ENCODE peak calls at places on chromosome 16, in six cellular contexts. Y is upper lobe of right lung; A is MM.1S; B is fibroblast of lung; F is CD8-positive, alpha-beta T cell; G is IMR-90. R is an unnamed sample. For H3K36me3 and H3K4me1, the result is how much of the 10 kb centered on the place peaks cover.

GRCh38 chr16:47375423-47375822 is 85.4 kb downstream of the ITFG1 start:
- DNase-seq in G (peak), A (no peak), Y (no peak), F (no peak), B (no peak), R (no peak)

GRCh38 chr16:15553313-15554088 is 89.5 kb downstream of the MARF1 start:
- DNase-seq in A (no peak), Y (no peak), F (no peak), G (peak), B (peak), R (no peak)

GRCh38 chr16:55035037-55035436 is 104.4 kb downstream of the IRX5 start:
- DNase-seq in A (no peak), G (no peak), B (no peak), F (no peak), Y (no peak), R (no peak)

GRCh38 chr16:2364638-2365210 is 24.2 kb upstream of the ABCA3 start:
- DNase-seq in G (no peak), B (peak), F (no peak), A (no peak), Y (no peak), R (no peak)

GRCh38 chr16:56269824-56270684 is 78.8 kb downstream of the GNAO1 start:
- DNase-seq in B (peak), F (no peak), G (peak), Y (peak), A (no peak), R (no peak)

GRCh38 chr16:521381-522210 is 5.9 kb upstream of the CAPN15 start:
- DNase-seq in F (no peak), Y (no peak), A (no peak), B (no peak), G (no peak), R (no peak)

GRCh38 chr16:57760357-57761160 is 25.0 kb downstream of the KATNB1 start:
- DNase-seq in G (no peak), A (no peak), B (no peak), F (no peak), Y (no peak), R (no peak)

GRCh38 chr16:27781195-27781524 is 231.2 kb downstream of the KATNIP start:
- DNase-seq in G (no peak), Y (no peak), B (peak), A (no peak), F (no peak), R (no peak)

GRCh38 chr16:89602273-89602951 is 11.0 kb upstream of the DPEP1 start:
- DNase-seq in F (peak), A (no peak), G (peak), B (peak), Y (no peak), R (peak)

GRCh38 chr16:22366371-22366770 is 8.0 kb downstream of the CDR2 start:
- DNase-seq in Y (no peak), B (no peak), G (no peak), A (no peak), F (no peak), R (no peak)

GRCh38 chr16:78749745-78750268 is 650.4 kb downstream of the WWOX start:
- DNase-seq in Y (no peak), F (no peak), G (no peak), A (no peak), B (no peak), R (no peak)

GRCh38 chr16:87471278-87472141 is 21.3 kb downstream of the ZCCHC14 start:
- DNase-seq in A (no peak), G (no peak), F (no peak), Y (no peak), B (no peak), R (no peak)

GRCh38 chr16:8476824-8477223 is 113.5 kb downstream of the TMEM114 start:
- DNase-seq in B (no peak), A (no peak), G (no peak), Y (no peak), F (no peak), R (no peak)

GRCh38 chr16:89409161-89409711 is 81.1 kb downstream of the ANKRD11 start:
- DNase-seq in Y (no peak), B (peak), A (no peak), G (peak), F (peak), R (peak)

GRCh38 chr16:49022351-49022963 is 259.2 kb downstream of the CBLN1 start:
- DNase-seq in Y (no peak), F (no peak), A (no peak), G (no peak), B (peak), R (no peak)

GRCh38 chr16:48136547-48137360 is 19.0 kb downstream of the ABCC12 start:
- DNase-seq in A (no peak), G (no peak), Y (no peak), F (no peak), B (peak), R (no peak)

GRCh38 chr16:54031107-54031760 is 255.4 kb downstream of the IRX3 start:
- DNase-seq in A (no peak), G (no peak), Y (no peak), F (no peak), B (peak), R (no peak)

GRCh38 chr16:88009566-88010342 is 58.5 kb downstream of the BANP start:
- DNase-seq in B (no peak), F (no peak), Y (no peak), A (no peak), G (peak), R (no peak)

GRCh38 chr16:47258874-47259461 is 115.2 kb upstream of the NETO2 start:
- DNase-seq in G (peak), Y (no peak), B (peak), F (no peak), A (peak), R (no peak)

GRCh38 chr16:29012913-29013641 is 28.2 kb downstream of the LAT start:
- DNase-seq in Y (no peak), G (peak), A (no peak), F (no peak), B (no peak), R (no peak)

GRCh38 chr16:31477220-31478216 is 5.4 kb upstream of the SLC5A2 start:
- DNase-seq in B (no peak), Y (peak), G (no peak), F (no peak), A (peak), R (no peak)

GRCh38 chr16:16144416-16144815 is 78.9 kb downstream of the ABCC6 start:
- DNase-seq in G (no peak), B (peak), A (no peak), F (no peak), Y (no peak), R (no peak)

GRCh38 chr16:46658925-46659324 is 30.1 kb downstream of the VPS35 start:
- DNase-seq in G (no peak), B (no peak), A (peak), F (no peak), Y (no peak), R (no peak)

GRCh38 chr16:81220369-81220768 is 18.1 kb upstream of the BCO1 start:
- DNase-seq in G (no peak), B (no peak), Y (no peak), F (no peak), A (no peak), R (no peak)

GRCh38 chr16:51851111-51851510 is 695.8 kb downstream of the TOX3 start:
- DNase-seq in A (no peak), B (no peak), G (no peak), F (no peak), Y (no peak), R (no peak)

GRCh38 chr16:48446534-48446920 is 61.3 kb upstream of the SIAH1 start:
- DNase-seq in F (no peak), Y (no peak), B (no peak), G (no peak), A (no peak), R (no peak)

GRCh38 chr16:15954814-15955151 is 5.4 kb downstream of the ABCC1 start:
- DNase-seq in F (no peak), B (peak), Y (no peak), A (no peak), G (peak), R (no peak)

DNA sequence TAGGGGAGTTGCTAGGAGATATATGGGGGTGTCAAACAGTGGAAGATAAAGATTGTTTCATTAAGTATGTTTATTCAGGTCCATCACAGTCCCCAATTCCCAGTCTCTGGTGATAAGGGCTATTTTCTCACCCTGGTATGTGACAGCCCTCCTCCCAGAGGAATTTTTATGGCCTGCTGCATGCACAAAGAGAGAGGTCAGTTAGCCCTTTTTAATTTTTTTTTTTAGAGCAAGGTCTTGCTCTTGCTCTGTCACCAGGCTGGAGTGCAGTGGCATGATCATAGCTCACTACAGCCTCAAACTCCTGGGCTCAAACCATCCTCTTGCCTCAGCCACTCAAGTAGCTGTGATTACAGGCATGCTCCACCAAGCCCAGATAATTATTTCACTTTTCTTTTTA is 53.6 kb upstream of the ATF7IP2 start:
- DNase-seq in A (no peak), F (no peak), B (peak), G (no peak), Y (no peak), R (no peak)
- H3K27ac ChIP-seq in A (no peak), F (no peak), B (no peak), G (no peak), Y (no peak), R (no peak)

DNA sequence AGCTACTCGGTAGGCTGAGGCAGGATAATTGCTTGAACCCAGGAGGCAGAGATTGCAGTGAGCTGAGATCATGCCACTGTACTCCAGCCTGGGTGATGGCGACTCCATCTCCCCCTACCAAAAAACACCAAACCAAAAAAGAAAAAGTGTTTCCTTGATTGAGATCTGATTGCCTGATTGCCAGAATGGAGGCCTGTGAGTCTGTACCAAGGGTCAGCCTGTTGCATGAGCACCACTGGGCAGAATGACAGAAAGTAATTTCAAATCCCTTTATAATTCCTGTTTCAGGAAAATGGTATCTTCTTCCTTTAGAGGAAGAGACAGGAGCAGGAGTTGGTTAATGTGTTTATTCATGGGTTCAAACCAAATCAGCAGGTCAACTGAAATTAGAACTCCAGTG is 8.5 kb downstream of the UBN1 start:
- DNase-seq in B (no peak), A (no peak), Y (no peak), G (no peak), F (no peak), R (no peak)
- H3K36me3 ChIP-seq in B (under half), A (under half), Y (half or more), G (under half), F (under half), R (half or more)

GRCh38 chr16:85906349-85906748 is 7.4 kb downstream of the IRF8 start:
- DNase-seq in Y (no peak), A (no peak), F (no peak), B (no peak), G (no peak), R (no peak)
- H3K4me1 ChIP-seq in Y (under half), A (under half), F (under half), B (under half), G (under half), R (under half)

GRCh38 chr16:24688359-24688758 is 41.1 kb upstream of the TNRC6A start:
- DNase-seq in B (no peak), G (no peak), A (no peak), Y (no peak), F (no peak), R (no peak)

GRCh38 chr16:24685539-24686432 is 43.7 kb upstream of the TNRC6A start:
- DNase-seq in A (no peak), G (peak), B (peak), Y (no peak), F (no peak), R (no peak)

GRCh38 chr16:24683847-24684493 is 45.5 kb upstream of the TNRC6A start:
- DNase-seq in F (no peak), Y (no peak), B (no peak), G (no peak), A (no peak), R (no peak)

GRCh38 chr16:24689128-24689527 is 40.3 kb upstream of the TNRC6A start:
- DNase-seq in F (no peak), B (peak), G (peak), A (no peak), Y (no peak), R (no peak)

DNA sequence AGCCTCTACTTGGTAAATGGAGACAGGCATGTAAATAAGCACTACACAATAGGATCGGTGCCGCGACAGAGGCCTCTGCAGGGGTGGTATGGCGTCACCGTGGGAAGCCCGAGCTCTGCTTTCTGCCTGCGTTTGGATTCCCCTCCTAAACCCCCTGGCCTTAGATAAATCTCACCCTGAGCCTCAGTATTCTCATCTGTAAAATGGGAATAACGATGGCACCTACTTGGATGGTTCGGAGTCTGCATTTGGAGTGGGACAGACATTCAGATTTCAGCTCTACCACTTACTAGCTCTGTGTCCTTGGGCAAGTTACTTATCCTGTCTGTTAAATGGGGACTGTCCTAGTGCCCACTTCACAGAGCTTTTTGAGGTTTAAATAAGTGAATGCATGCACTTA is 42.8 kb upstream of the TNRC6A start:
- DNase-seq in Y (no peak), G (no peak), F (no peak), A (no peak), B (no peak), R (no peak)
- H3K27ac ChIP-seq in Y (no peak), G (peak), F (no peak), A (no peak), B (peak), R (no peak)

GRCh38 chr16:66612422-66612821 is 7.9 kb downstream of the CMTM3 start:
- DNase-seq in B (no peak), G (no peak), A (no peak), F (no peak), Y (no peak), R (no peak)
- H3K36me3 ChIP-seq in B (under half), G (half or more), A (under half), F (under half), Y (half or more), R (under half)

GRCh38 chr16:25010542-25010941 is 4.6 kb downstream of the ARHGAP17 start:
- DNase-seq in F (no peak), Y (no peak), B (no peak), G (no peak), A (no peak), R (no peak)
- H3K4me1 ChIP-seq in F (under half), Y (half or more), B (under half), G (under half), A (under half), R (under half)

R was measured in effector memory CD4-positive, alpha-beta T cell.